ENCODE peak calls at places on chromosomes 4 and X, in five cellular contexts. B is fibroblast of pulmonary artery; E is OCI-LY7; H is naive thymus-derived CD4-positive, alpha-beta T cell; V is tibial artery. R is an unnamed sample.

GRCh38 chr4:25486171-25486570 is 109.1 kb downstream of the ANAPC4 start:
- DNase-seq in B (peak; percentile 76), E (no peak), H (no peak), V (no peak), R (no peak)

GRCh38 chrX:20228245-20228644 is 38.5 kb downstream of the RPS6KA3 start:
- DNase-seq in B (no peak), E (no peak), H (no peak), V (no peak), R (no peak)

GRCh38 chrX:3962511-3963350 is 249.3 kb upstream of the PRKX start:
- DNase-seq in B (peak; percentile 11), E (peak; percentile 25), H (no peak), V (no peak), R (no peak)

GRCh38 chrX:107940095-107940494 is 42.1 kb downstream of the TEX13B start:
- DNase-seq in B (no peak), E (no peak), H (no peak), V (no peak), R (no peak)

GRCh38 chrX:71809886-71810285 is 46.7 kb downstream of the CXorf49B start:
- DNase-seq in B (no peak), E (no peak), H (no peak), V (no peak), R (no peak)

GRCh38 chr4:48194986-48195773 is 61.1 kb upstream of the TXK start:
- DNase-seq in B (no peak), E (no peak), H (no peak), V (no peak), R (no peak)

GRCh38 chr4:155405059-155405458 is 28.3 kb upstream of the MAP9 start:
- DNase-seq in B (peak; percentile 50), E (no peak), H (no peak), V (no peak), R (no peak)

GRCh38 chr4:123506311-123506685 is 109.7 kb downstream of the SPRY1 start:
- DNase-seq in B (no peak), E (no peak), H (no peak), V (no peak), R (no peak)

GRCh38 chr4:180665481-180665880 is 1577.7 kb upstream of the TENM3 start:
- DNase-seq in B (no peak), E (no peak), H (no peak), V (no peak), R (no peak)

GRCh38 chr4:87838207-87838606 is 5.4 kb downstream of the MEPE start:
- DNase-seq in B (peak; percentile 24), E (no peak), H (no peak), V (no peak), R (no peak)

GRCh38 chr4:140176735-140177134 is 22.8 kb upstream of the MAML3 start:
- DNase-seq in B (peak; percentile 38), E (no peak), H (no peak), V (no peak), R (no peak)

GRCh38 chr4:78031457-78031856 is 25.7 kb upstream of the FRAS1 start:
- DNase-seq in B (no peak), E (no peak), H (no peak), V (no peak), R (no peak)

GRCh38 chr4:177010421-177010820 is 217.7 kb upstream of the VEGFC start:
- DNase-seq in B (no peak), E (no peak), H (no peak), V (no peak), R (no peak)

GRCh38 chrX:87409113-87409841 is 108.3 kb upstream of the KLHL4 start:
- DNase-seq in B (peak; percentile 95), E (no peak), H (no peak), V (peak; percentile 84), R (peak; percentile 77)

GRCh38 chr4:19164334-19164733 is 1087.4 kb upstream of the SLIT2 start:
- DNase-seq in B (no peak), E (peak; percentile 65), H (no peak), V (no peak), R (no peak)

DNA sequence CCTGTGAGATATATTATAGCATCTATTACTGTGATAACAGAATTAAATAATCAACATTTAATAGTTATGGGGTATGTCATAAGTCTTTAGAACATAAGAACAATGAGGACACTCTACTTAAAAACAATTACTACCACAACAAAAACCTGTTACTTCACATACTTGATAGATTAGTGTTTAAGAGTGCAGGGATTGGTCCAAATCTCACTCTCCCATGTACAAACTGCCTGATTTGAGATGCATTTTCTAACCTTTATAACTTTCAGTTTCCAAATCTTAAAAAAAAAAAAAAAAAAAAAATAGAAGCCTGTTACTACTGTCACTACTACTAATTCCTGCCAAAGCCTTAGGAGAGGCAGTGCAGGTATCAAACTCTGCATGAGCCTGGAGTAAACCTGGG is 5.6 kb downstream of the PCDH18 start:
- DNase-seq in B (no peak), E (no peak), H (no peak), V (no peak), R (no peak)
- H3K4me3 ChIP-seq in B (no peak overlapping the region), E (no peak overlapping the region), H (no peak overlapping the region), V (peak overlapping the region; percentile 62), R (no peak overlapping the region)

GRCh38 chr4:1571986-1572385 is 112.1 kb downstream of the FAM53A start:
- DNase-seq in B (no peak), E (no peak), H (no peak), V (no peak), R (no peak)

GRCh38 chr4:1568855-1569460 is 115.2 kb downstream of the FAM53A start:
- DNase-seq in B (no peak), E (no peak), H (no peak), V (peak; percentile 54), R (no peak)

GRCh38 chr4:1571165-1571908 is 112.8 kb downstream of the FAM53A start:
- DNase-seq in B (no peak), E (no peak), H (no peak), V (no peak), R (no peak)

GRCh38 chr4:1569461-1570151 is 114.5 kb downstream of the FAM53A start:
- DNase-seq in B (no peak), E (no peak), H (no peak), V (peak; percentile 56), R (no peak)

DNA sequence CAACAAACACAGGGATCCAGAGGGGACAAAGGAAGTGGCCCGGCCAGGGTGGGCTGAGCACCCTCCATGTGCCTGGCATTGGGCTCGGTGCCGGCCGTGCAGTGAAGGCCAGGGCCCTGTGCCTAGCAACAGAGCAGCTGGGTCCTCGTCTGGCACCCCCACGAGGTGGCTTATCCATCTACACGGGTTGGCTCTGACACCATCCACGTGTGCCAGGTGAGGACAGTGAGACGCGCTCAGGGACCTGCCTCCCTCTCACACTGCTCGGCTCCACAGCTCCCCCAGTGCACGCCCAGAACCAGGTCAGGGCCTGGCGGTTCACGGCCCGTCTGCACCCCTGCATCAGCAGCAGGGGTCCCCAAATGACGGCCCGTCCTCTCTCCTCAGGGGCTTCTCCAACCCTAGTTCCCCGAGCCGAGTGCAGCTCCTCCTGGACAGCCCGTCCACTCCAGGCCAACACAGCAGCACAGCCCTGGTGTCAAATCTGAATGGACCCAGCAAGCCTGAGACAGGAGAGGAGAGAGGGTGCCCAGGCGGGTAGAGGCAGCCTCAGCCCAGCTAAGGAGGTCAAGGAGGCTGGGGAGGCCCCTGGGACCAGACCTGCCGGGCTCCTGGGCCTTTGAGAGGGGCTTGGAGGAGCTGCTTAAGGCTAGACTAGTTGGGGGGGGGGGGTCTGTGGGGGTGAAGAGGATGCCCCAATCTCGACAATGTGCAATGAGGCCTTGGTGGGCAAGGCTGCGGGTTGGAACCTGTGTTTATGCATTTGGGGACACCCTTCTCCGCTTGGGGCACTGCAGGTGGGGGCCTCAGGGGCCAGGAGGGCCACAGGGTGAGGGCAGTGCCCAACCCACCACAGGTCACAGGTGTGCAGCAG is 113.6 kb downstream of the FAM53A start:
- DNase-seq in B (no peak), E (no peak), H (no peak), V (peak; percentile 57), R (no peak)
- H3K4me3 ChIP-seq in B (no peak overlapping the region), E (no peak overlapping the region), H (no peak overlapping the region), V (no peak overlapping the region), R (no peak overlapping the region)

GRCh38 chr4:40831462-40831861 is 81.7 kb downstream of the NSUN7 start:
- DNase-seq in B (no peak), E (no peak), H (no peak), V (peak; percentile 15), R (no peak)
- H3K4me3 ChIP-seq in B (no peak overlapping the region), E (no peak overlapping the region), H (no peak overlapping the region), V (no peak overlapping the region), R (no peak overlapping the region)

DNA sequence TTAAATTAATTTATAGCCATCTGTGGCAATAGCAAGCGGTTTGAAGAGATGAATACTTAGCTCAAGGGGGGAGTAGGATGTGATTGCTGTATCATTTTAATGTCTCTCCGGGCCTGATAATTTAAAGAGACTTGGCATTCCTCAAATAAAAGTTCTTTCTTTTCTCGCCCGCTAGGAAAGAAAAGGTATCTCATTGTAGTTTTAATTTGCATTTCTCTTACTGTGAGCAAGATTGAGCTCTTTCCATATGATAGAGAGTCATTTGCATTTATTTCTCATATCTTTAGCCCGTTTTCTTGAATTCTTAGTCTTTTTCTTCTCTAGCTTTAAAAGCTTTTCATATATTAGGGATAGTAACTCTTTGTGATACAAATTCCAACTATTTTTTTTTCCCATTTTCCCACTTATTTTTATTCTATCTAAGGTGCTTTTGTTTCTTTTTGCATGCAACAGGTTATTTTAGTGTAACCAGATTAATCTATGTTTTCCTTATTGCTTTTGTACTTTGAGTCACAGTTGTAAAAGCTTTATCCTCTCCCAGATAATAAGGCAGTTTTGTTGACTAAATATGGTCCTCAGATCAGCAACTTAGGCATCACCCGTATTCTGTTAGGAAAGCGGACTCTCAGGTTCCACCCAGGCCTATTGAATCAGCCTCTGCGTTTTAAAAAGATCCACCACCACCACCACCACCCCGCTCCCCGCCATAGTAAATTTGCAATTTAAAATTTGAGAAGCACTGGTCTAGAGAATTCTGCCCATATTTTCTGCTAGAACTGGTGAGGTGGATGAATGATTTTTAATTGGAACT is 58.7 kb upstream of the USP9X start:
- DNase-seq in B (no peak), E (no peak), H (no peak), V (no peak), R (no peak)
- H3K4me3 ChIP-seq in B (no peak overlapping the region), E (no peak overlapping the region), H (no peak overlapping the region), V (no peak overlapping the region), R (no peak overlapping the region)

DNA sequence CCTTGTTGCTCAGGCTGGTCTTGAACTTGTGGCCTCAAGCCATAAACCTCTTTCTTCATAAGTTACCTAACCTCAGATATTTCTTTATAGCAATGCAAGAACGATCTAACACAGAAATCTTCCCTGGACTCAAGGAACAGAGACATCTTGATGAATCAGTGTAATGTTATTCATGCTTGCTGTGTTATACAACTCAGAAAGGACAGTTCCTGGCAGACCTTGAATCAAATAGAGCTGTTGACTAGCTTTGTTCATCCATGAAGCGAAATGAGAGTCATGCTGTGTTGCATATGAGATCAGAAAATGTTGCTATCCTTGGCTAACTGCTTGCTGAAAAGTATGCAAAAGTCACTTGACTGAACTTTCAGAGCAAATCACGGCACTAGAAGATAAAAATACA is 72.6 kb upstream of the ARHGAP24 start:
- DNase-seq in B (peak; percentile 94), E (no peak), H (no peak), V (no peak), R (no peak)
- H3K4me3 ChIP-seq in B (no peak overlapping the region), E (no peak overlapping the region), H (no peak overlapping the region), V (no peak overlapping the region), R (no peak overlapping the region)

GRCh38 chrX:11259437-11259836 is 33.8 kb upstream of the AMELX start:
- DNase-seq in B (no peak), E (no peak), H (no peak), V (no peak), R (no peak)
- H3K4me3 ChIP-seq in B (no peak overlapping the region), E (no peak overlapping the region), H (no peak overlapping the region), V (no peak overlapping the region), R (no peak overlapping the region)